ENCODE peak calls at places on chromosomes 2 and 18, in five cellular contexts. B is upper lobe of right lung, S is type B pancreatic cell, E is activated T-helper 1 cell treated with Interleukin-2 at 50 U/mL for 16 hours, I is SK-MEL-5. X is an unnamed sample.

GRCh38 chr2:42141687-42142475 is 27.3 kb upstream of the EML4 start:
- DNase-seq in B (peak; percentile 71), I (peak; percentile 100), E (peak; percentile 24), S (peak; percentile 77), X (peak; percentile 90)

GRCh38 chr2:41966431-41966893 is 81.4 kb upstream of the PKDCC start:
- DNase-seq in E (no peak), B (no peak), S (no peak), I (peak; percentile 33), X (peak; percentile 85)

GRCh38 chr18:55768255-55768654 is 180.3 kb upstream of the TCF4 start:
- DNase-seq in I (no peak), B (no peak), S (no peak), E (no peak), X (no peak)

GRCh38 chr18:44556296-44556695 is 124.4 kb upstream of the SETBP1 start:
- DNase-seq in B (no peak), I (no peak), S (no peak), E (no peak), X (no peak)

GRCh38 chr18:7618821-7619410 is 51.8 kb downstream of the PTPRM start:
- DNase-seq in B (no peak), I (no peak), S (no peak), E (no peak), X (no peak)

GRCh38 chr2:79855264-79856006 is 342.6 kb downstream of the CTNNA2 start:
- DNase-seq in S (no peak), E (no peak), I (peak; percentile 56), B (no peak), X (no peak)

GRCh38 chr2:239544846-239545465 is 144.1 kb upstream of the HDAC4 start:
- DNase-seq in B (peak; percentile 44), I (no peak), E (no peak), S (no peak), X (no peak)

GRCh38 chr2:182047544-182047943 is 61.9 kb downstream of the PPP1R1C start:
- DNase-seq in S (no peak), B (no peak), E (no peak), I (no peak), X (no peak)

GRCh38 chr2:675460-675859 is 1.7 kb downstream of the TMEM18 start:
- DNase-seq in E (no peak), I (no peak), B (no peak), S (no peak), X (no peak)

GRCh38 chr2:199223791-199224190 is 233.9 kb downstream of the SATB2 start:
- DNase-seq in S (no peak), I (no peak), E (no peak), B (no peak), X (no peak)

GRCh38 chr2:36445191-36445590 is 89.6 kb downstream of the CRIM1 start:
- DNase-seq in I (no peak), E (no peak), B (no peak), S (no peak), X (no peak)

GRCh38 chr18:9133225-9133624 is 3.4 kb upstream of the ANKRD12 start:
- DNase-seq in E (no peak), S (no peak), B (no peak), I (no peak), X (no peak)

GRCh38 chr18:57846258-57846657 is 43.1 kb upstream of the ATP8B1 start:
- DNase-seq in I (peak; percentile 62), S (no peak), B (no peak), E (no peak), X (no peak)

GRCh38 chr18:8812631-8813030 is 107.3 kb downstream of the MTCL1 start:
- DNase-seq in E (no peak), I (no peak), S (no peak), B (no peak), X (no peak)

GRCh38 chr2:72605836-72606442 is 219.9 kb downstream of the EXOC6B start:
- DNase-seq in S (no peak), I (peak; percentile 51), E (no peak), B (no peak), X (no peak)

GRCh38 chr2:232901711-232902578 is 31.9 kb downstream of the SNORC start:
- DNase-seq in B (no peak), I (no peak), S (no peak), E (no peak), X (peak; percentile 66)

GRCh38 chr18:63161728-63162195 is 157.8 kb downstream of the BCL2 start:
- DNase-seq in E (peak; percentile 64), S (no peak), B (peak; percentile 69), I (peak; percentile 81), X (peak; percentile 83)

GRCh38 chr18:76494541-76495403 is at the start of gene ZNF516:
- DNase-seq in E (no peak), S (no peak), I (peak; percentile 25), B (no peak), X (no peak)

GRCh38 chr2:165494568-165494967 is 25.1 kb downstream of the CSRNP3 start:
- DNase-seq in I (no peak), E (no peak), B (no peak), S (no peak), X (no peak)

GRCh38 chr2:217383620-217384019 is 523.8 kb upstream of the TNP1 start:
- DNase-seq in B (no peak), E (no peak), I (no peak), S (no peak), X (no peak)

X was measured in cardiac septum.